ENCODE peak calls at places on chromosome 9, in four cellular contexts. Y, C, T and P are unnamed samples.

GRCh38 chr9:68836788-68837187 is 131.7 kb downstream of the PIP5K1B start:
- DNase-seq in Y (no peak), C (no peak), T (no peak), P (no peak)

GRCh38 chr9:11702529-11702928 is 990.7 kb upstream of the TYRP1 start:
- DNase-seq in Y (no peak), C (no peak), T (no peak), P (no peak)

GRCh38 chr9:37903831-37904646 is at the start of gene SLC25A51:
- DNase-seq in Y (peak), C (peak), T (peak), P (peak)

GRCh38 chr9:68416891-68417570 is 60.6 kb downstream of the PGM5 start:
- DNase-seq in Y (peak), C (no peak), T (no peak), P (peak)

GRCh38 chr9:113993838-113994540 is 84.1 kb downstream of the AMBP start:
- DNase-seq in Y (no peak), C (peak), T (no peak), P (peak)

GRCh38 chr9:112271466-112272098 is 61.8 kb downstream of the PTBP3 start:
- DNase-seq in Y (peak), C (no peak), T (no peak), P (peak)

GRCh38 chr9:37187269-37187668 is 66.9 kb downstream of the ZCCHC7 start:
- DNase-seq in Y (no peak), C (no peak), T (no peak), P (no peak)

GRCh38 chr9:7209990-7210389 is 452.2 kb downstream of the KDM4C start:
- DNase-seq in Y (peak), C (no peak), T (no peak), P (no peak)

GRCh38 chr9:106713206-106713605 is 149.8 kb upstream of the ZNF462 start:
- DNase-seq in Y (no peak), C (no peak), T (no peak), P (no peak)

GRCh38 chr9:131487621-131488031 is 15.1 kb upstream of the POMT1 start:
- DNase-seq in Y (no peak), C (no peak), T (no peak), P (no peak)

GRCh38 chr9:86994231-86994630 is 46.9 kb upstream of the GAS1 start:
- DNase-seq in Y (no peak), C (no peak), T (no peak), P (no peak)

GRCh38 chr9:94952553-94953373 is 226.3 kb downstream of the AOPEP start:
- DNase-seq in Y (no peak), C (no peak), T (no peak), P (peak)

GRCh38 chr9:134570151-134570621 is 71.4 kb upstream of the COL5A1 start:
- DNase-seq in Y (no peak), C (no peak), T (no peak), P (no peak)

GRCh38 chr9:130861372-130862180 is 26.5 kb downstream of the ABL1 start:
- DNase-seq in Y (no peak), C (no peak), T (no peak), P (no peak)

GRCh38 chr9:12819436-12820185 is 44.8 kb downstream of the LURAP1L start:
- DNase-seq in Y (no peak), C (no peak), T (no peak), P (no peak)

GRCh38 chr9:36025751-36026150 is 11.0 kb upstream of the RECK start:
- DNase-seq in Y (no peak), C (no peak), T (no peak), P (peak)

GRCh38 chr9:91424403-91425176 is 958 bp upstream of the NFIL3 start:
- DNase-seq in Y (no peak), C (peak), T (peak), P (peak)

GRCh38 chr9:95772320-95773060 is 103.0 kb upstream of the ERCC6L2 start:
- DNase-seq in Y (no peak), C (no peak), T (no peak), P (no peak)

GRCh38 chr9:91824591-91825339 is 125.3 kb downstream of the ROR2 start:
- DNase-seq in Y (no peak), C (no peak), T (no peak), P (no peak)

GRCh38 chr9:114611516-114612271 is 603 bp downstream of the TMEM268 start:
- DNase-seq in Y (peak), C (peak), T (no peak), P (peak)

GRCh38 chr9:14466828-14467227 is 152.9 kb upstream of the NFIB start:
- DNase-seq in Y (no peak), C (no peak), T (no peak), P (no peak)

GRCh38 chr9:96651626-96652025 is 3.5 kb downstream of the PRXL2C start:
- DNase-seq in Y (peak), C (no peak), T (no peak), P (no peak)

GRCh38 chr9:71925834-71926233 is 14.4 kb downstream of the C9orf85 start:
- DNase-seq in Y (no peak), C (no peak), T (no peak), P (no peak)

GRCh38 chr9:4490705-4491620 is 695 bp downstream of the SLC1A1 start:
- DNase-seq in Y (peak), C (no peak), T (no peak), P (peak)

GRCh38 chr9:113929634-113930092 is 53.6 kb downstream of the ZNF618 start:
- DNase-seq in Y (no peak), C (no peak), T (no peak), P (peak)

GRCh38 chr9:101705135-101705661 is 33.2 kb downstream of the GRIN3A start:
- DNase-seq in Y (peak), C (no peak), T (no peak), P (peak)

GRCh38 chr9:109806506-109807115 is 26.6 kb downstream of the PALM2AKAP2 start:
- DNase-seq in Y (no peak), C (no peak), T (no peak), P (peak)

GRCh38 chr9:126164796-126165525 is 161.7 kb upstream of the MVB12B start:
- DNase-seq in Y (no peak), C (peak), T (no peak), P (no peak)

GRCh38 chr9:114538241-114538640 is 33.0 kb upstream of the WHRN start:
- DNase-seq in Y (no peak), C (no peak), T (no peak), P (peak)

GRCh38 chr9:98971915-98972223 is 28.2 kb downstream of the COL15A1 start:
- DNase-seq in Y (no peak), C (no peak), T (no peak), P (no peak)

GRCh38 chr9:134321957-134322741 is 4.1 kb upstream of the RXRA start:
- DNase-seq in Y (no peak), C (no peak), T (no peak), P (no peak)

GRCh38 chr9:105117111-105117682 is 127.3 kb upstream of the SLC44A1 start:
- DNase-seq in Y (no peak), C (no peak), T (no peak), P (no peak)

GRCh38 chr9:93673844-93674334 is 97.5 kb downstream of the PHF2 start:
- DNase-seq in Y (no peak), C (no peak), T (no peak), P (no peak)

GRCh38 chr9:135480071-135480941 is 724 bp downstream of the PPP1R26 start:
- DNase-seq in Y (peak), C (peak), T (no peak), P (peak)